ENCODE peak calls at places on chromosomes 16 and 17, in five cellular contexts. M, B, H, X and G are unnamed samples.

GRCh38 chr16:67378642-67379041 is 14.7 kb downstream of the TPPP3 start:
- DNase-seq in M (no peak), B (no peak), H (no peak), X (no peak), G (no peak)

GRCh38 chr17:30396612-30397011 is 17.9 kb downstream of the CPD start:
- DNase-seq in M (no peak), B (no peak), H (no peak), X (no peak), G (no peak)

GRCh38 chr16:54347961-54348360 is 61.4 kb upstream of the IRX3 start:
- DNase-seq in M (no peak), B (no peak), H (no peak), X (no peak), G (no peak)

GRCh38 chr17:40596261-40596919 is 31.1 kb upstream of the CCR7 start:
- DNase-seq in M (no peak), B (no peak), H (no peak), X (no peak), G (no peak)

GRCh38 chr17:2181206-2181983 is 122.2 kb downstream of the SMG6 start:
- DNase-seq in M (peak), B (no peak), H (no peak), X (no peak), G (no peak)

GRCh38 chr17:13642188-13642587 is 40.5 kb upstream of the HS3ST3A1 start:
- DNase-seq in M (no peak), B (no peak), H (no peak), X (no peak), G (no peak)

GRCh38 chr17:18371455-18371854 is 6.1 kb upstream of the EVPLL start:
- DNase-seq in M (no peak), B (no peak), H (no peak), X (no peak), G (no peak)

GRCh38 chr17:10290046-10290445 is 82.8 kb downstream of the MYH13 start:
- DNase-seq in M (no peak), B (no peak), H (no peak), X (no peak), G (no peak)

GRCh38 chr16:2223375-2224182 is at the start of gene E4F1:
- DNase-seq in M (peak), B (peak), H (peak), X (peak), G (peak)
- TF ChIP-seq CTCF in M (no peak), B (no peak), H (no peak), X (no peak), G (no peak)

GRCh38 chr16:55621771-55622170 is 34.0 kb upstream of the SLC6A2 start:
- DNase-seq in M (no peak), B (no peak), H (no peak), X (no peak), G (no peak)

GRCh38 chr16:55622302-55622701 is 33.5 kb upstream of the SLC6A2 start:
- DNase-seq in M (no peak), B (no peak), H (no peak), X (no peak), G (no peak)

GRCh38 chr16:55623640-55624039 is 32.1 kb upstream of the SLC6A2 start:
- DNase-seq in M (no peak), B (no peak), H (no peak), X (no peak), G (no peak)

GRCh38 chr16:55624696-55625095 is 31.1 kb upstream of the SLC6A2 start:
- DNase-seq in M (no peak), B (no peak), H (no peak), X (no peak), G (no peak)

DNA sequence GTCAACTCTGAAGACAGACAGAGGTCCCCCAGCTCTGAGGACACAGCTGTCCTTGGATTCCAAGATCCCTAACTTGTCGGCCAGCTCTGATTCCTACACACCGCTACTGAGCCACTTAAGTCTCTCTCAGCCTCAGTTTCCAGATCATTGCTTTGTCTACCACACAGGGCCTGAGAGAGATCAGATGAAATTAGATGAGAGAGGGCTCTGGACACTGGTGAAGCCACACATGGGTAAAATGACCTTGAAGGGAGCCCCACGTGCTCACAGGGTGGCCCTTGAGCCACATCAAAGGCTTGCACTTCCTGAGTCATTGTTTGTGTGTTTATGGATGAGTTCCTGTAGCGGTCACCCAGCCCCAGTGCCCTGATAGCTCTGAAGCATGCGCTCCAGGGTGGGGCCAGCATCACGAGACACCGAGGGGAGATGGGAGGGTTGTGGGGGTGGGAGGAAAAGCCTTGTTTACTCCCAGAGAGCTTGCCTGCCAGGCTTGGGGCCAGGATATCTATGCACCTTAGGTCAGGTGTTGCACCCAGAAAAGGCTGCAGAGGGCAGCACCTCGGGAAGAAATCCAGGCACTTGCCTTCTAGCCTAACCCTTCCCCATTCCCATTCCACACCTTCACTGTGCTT is 32.7 kb upstream of the SLC6A2 start:
- DNase-seq in M (no peak), B (no peak), H (peak), X (no peak), G (no peak)
- TF ChIP-seq CTCF in M (no peak), B (no peak), H (peak), X (no peak), G (peak)

GRCh38 chr17:54891176-54891821 is 9.4 kb upstream of the TOM1L1 start:
- DNase-seq in M (no peak), B (no peak), H (peak), X (no peak), G (peak)
- TF ChIP-seq CTCF in M (no peak), B (peak), H (peak), X (peak), G (peak)

GRCh38 chr17:16516594-16517018 is 24.6 kb upstream of the LRRC75A start:
- DNase-seq in M (no peak), B (no peak), H (peak), X (no peak), G (peak)
- TF ChIP-seq CTCF in M (no peak), B (no peak), H (no peak), X (no peak), G (no peak)